ENCODE peak calls at places on chromosomes 5 and 9, in five cellular contexts. S is GM23248, V is left ventricle myocardium inferior, I is lower leg skin, C is A549. J is an unnamed sample.
A peak's percentile ranks its signal among the peaks of the same experiment; 100 is the strongest.

GRCh38 chr9:91858670-91859030 is 91.4 kb downstream of the ROR2 start:
- DNase-seq in S (no peak), C (no peak), V (no peak), I (no peak), J (no peak)

GRCh38 chr9:92257327-92257726 is 36.2 kb downstream of the IARS1 start:
- DNase-seq in I (no peak), C (no peak), V (no peak), S (no peak), J (no peak)

GRCh38 chr9:137128158-137129088 is 10.5 kb upstream of the GRIN1 start:
- DNase-seq in I (no peak), V (no peak), C (no peak), S (no peak), J (peak; percentile 52)

GRCh38 chr9:34654317-34655083 is 2.5 kb downstream of the IL11RA start:
- DNase-seq in C (no peak), S (peak; percentile 79), V (peak; percentile 79), I (peak; percentile 95), J (no peak)

GRCh38 chr9:137176302-137177182 is 4.7 kb upstream of the TMEM210 start:
- DNase-seq in C (peak; percentile 91), I (no peak), S (peak; percentile 63), V (no peak), J (peak; percentile 71)

GRCh38 chr5:145856285-145856818 is 16.5 kb downstream of the GRXCR2 start:
- DNase-seq in C (no peak), V (peak; percentile 30), S (peak; percentile 83), I (peak; percentile 89), J (peak; percentile 31)

GRCh38 chr9:34185778-34186551 is 7.1 kb downstream of the UBAP1 start:
- DNase-seq in S (peak; percentile 96), C (peak; percentile 76), V (no peak), I (peak; percentile 60), J (no peak)

GRCh38 chr5:100877277-100877676 is 25.8 kb downstream of the ST8SIA4 start:
- DNase-seq in C (no peak), I (no peak), S (no peak), V (no peak), J (no peak)

GRCh38 chr5:179233909-179234562 is 111.2 kb downstream of the ADAMTS2 start:
- DNase-seq in I (peak; percentile 60), S (no peak), C (no peak), V (no peak), J (peak; percentile 34)

GRCh38 chr9:116516456-116516855 is 170.6 kb upstream of the TRIM32 start:
- DNase-seq in S (peak; percentile 32), V (no peak), I (no peak), C (no peak), J (no peak)

GRCh38 chr5:102911973-102912372 is 156.9 kb downstream of the PAM start:
- DNase-seq in C (no peak), V (no peak), S (peak; percentile 76), I (no peak), J (no peak)

GRCh38 chr9:76658510-76659231 is 105.6 kb upstream of the PCA3 start:
- DNase-seq in I (no peak), C (peak; percentile 35), V (no peak), S (peak; percentile 74), J (no peak)

GRCh38 chr9:126516936-126517750 is 96.6 kb upstream of the LMX1B start:
- DNase-seq in I (peak; percentile 92), V (peak; percentile 73), S (peak; percentile 94), C (peak; percentile 61), J (peak; percentile 47)

GRCh38 chr9:133673260-133673658 is 37.1 kb downstream of the DBH start:
- DNase-seq in V (no peak), S (no peak), C (no peak), I (no peak), J (no peak)

GRCh38 chr5:130692766-130693165 is 472.3 kb downstream of the HINT1 start:
- DNase-seq in C (no peak), I (no peak), S (no peak), V (no peak), J (no peak)

GRCh38 chr9:133959966-133960567 is 32.1 kb downstream of the VAV2 start:
- DNase-seq in S (no peak), V (no peak), I (no peak), C (no peak), J (no peak)

GRCh38 chr5:44275908-44276307 is 113.3 kb downstream of the FGF10 start:
- DNase-seq in S (no peak), I (no peak), C (no peak), V (no peak), J (no peak)

DNA sequence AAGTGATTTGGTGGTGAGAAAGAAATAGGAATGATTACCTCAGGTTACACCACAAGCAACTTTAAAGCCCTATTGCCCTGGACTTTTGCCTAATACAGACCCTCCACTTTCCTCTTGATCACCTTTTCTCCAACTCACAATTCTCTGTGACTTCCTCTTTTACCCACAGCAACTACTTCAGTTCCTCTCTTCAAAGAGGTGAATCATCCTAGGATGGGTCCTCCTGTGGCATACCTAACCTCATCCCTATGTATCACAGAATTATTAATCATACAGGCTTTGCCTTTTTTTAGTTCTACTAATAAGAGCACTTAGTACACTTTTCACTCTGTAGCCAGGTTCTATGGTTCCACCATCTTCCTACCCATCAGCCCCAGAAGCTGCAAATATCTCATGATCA is 19.6 kb upstream of the INSL6 start:
- DNase-seq in V (no peak), C (no peak), S (no peak), I (no peak), J (no peak)
- H3K4me3 ChIP-seq in V (no peak overlapping the region), C (no peak overlapping the region), S (no peak overlapping the region), I (no peak overlapping the region), J (no peak overlapping the region)

GRCh38 chr9:132582276-132582785 is at the start of gene BARHL1:
- DNase-seq in S (no peak), V (no peak), C (no peak), I (no peak), J (no peak)
- H3K4me3 ChIP-seq in S (peak within 1 kb of the TSS; percentile 45), V (peak within 1 kb of the TSS; percentile 53), C (peak within 1 kb of the TSS; percentile 36), I (no peak within 1 kb of the TSS), J (no peak within 1 kb of the TSS)

GRCh38 chr5:139275536-139276297 is 17.8 kb upstream of the MATR3 start:
- DNase-seq in S (no peak), I (peak; percentile 73), C (no peak), V (no peak), J (no peak)

GRCh38 chr5:139278540-139279274 is 14.8 kb upstream of the MATR3 start:
- DNase-seq in S (no peak), I (no peak), C (no peak), V (no peak), J (no peak)

GRCh38 chr5:139277171-139277570 is 16.4 kb upstream of the MATR3 start:
- DNase-seq in C (no peak), V (no peak), I (peak; percentile 32), S (no peak), J (no peak)

GRCh38 chr5:139273572-139274264 is 19.8 kb upstream of the MATR3 start:
- DNase-seq in V (peak; percentile 88), S (peak; percentile 93), C (peak; percentile 93), I (peak; percentile 97), J (peak; percentile 93)

GRCh38 chr5:139276426-139276825 is 17.1 kb upstream of the MATR3 start:
- DNase-seq in C (no peak), V (no peak), I (peak; percentile 20), S (no peak), J (no peak)
- H3K4me3 ChIP-seq in C (peak overlapping the region; percentile 80), V (peak overlapping the region; percentile 3), I (no peak overlapping the region), S (no peak overlapping the region), J (no peak overlapping the region)

DNA sequence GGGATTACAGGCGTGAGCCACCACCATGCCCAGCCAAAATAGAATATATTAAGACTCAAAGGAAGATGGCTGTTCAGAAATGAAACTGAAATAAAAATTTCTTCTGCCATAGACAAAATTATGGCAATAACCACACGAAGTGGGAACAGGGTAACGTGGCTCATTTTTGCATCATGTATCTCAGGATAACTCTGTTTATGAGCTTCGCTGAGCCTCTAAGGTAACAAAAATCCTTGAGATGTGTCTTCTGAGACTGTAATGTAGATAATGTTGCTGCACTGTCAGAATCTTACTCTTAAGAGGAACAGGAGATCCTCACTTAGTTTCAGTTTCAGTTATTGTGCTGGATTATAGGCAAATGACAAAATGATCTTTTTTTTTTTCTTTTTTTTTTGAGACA is 153.8 kb downstream of the GOLPH3 start:
- DNase-seq in V (no peak), C (no peak), I (no peak), S (no peak), J (no peak)
- H3K4me3 ChIP-seq in V (peak overlapping the region; percentile 31), C (no peak overlapping the region), I (no peak overlapping the region), S (no peak overlapping the region), J (no peak overlapping the region)

GRCh38 chr5:170300361-170301013 is 2.9 kb upstream of the LCP2 start:
- DNase-seq in C (no peak), V (no peak), S (no peak), I (peak; percentile 13), J (no peak)

GRCh38 chr5:170297589-170298462 is at the start of gene LCP2:
- DNase-seq in I (peak; percentile 9), S (no peak), C (no peak), V (no peak), J (no peak)

GRCh38 chr5:170293273-170293672 is 4.3 kb downstream of the LCP2 start:
- DNase-seq in V (no peak), I (no peak), C (no peak), S (no peak), J (no peak)

GRCh38 chr5:170296036-170296934 is 1.3 kb downstream of the LCP2 start:
- DNase-seq in I (no peak), V (no peak), S (no peak), C (no peak), J (no peak)

GRCh38 chr5:170296935-170297588 is 515 bp downstream of the LCP2 start:
- DNase-seq in I (peak; percentile 69), S (no peak), V (no peak), C (no peak), J (no peak)
- H3K4me3 ChIP-seq in I (peak overlapping the region; percentile 24), S (no peak overlapping the region), V (peak overlapping the region; percentile 67), C (no peak overlapping the region), J (no peak overlapping the region)

GRCh38 chr5:54515634-54516033 is 1.9 kb upstream of the SNX18 start:
- DNase-seq in C (no peak), I (peak; percentile 76), S (no peak), V (no peak), J (no peak)
- H3K4me3 ChIP-seq in C (no peak overlapping the region), I (no peak overlapping the region), S (peak overlapping the region; percentile 28), V (no peak overlapping the region), J (no peak overlapping the region)

DNA sequence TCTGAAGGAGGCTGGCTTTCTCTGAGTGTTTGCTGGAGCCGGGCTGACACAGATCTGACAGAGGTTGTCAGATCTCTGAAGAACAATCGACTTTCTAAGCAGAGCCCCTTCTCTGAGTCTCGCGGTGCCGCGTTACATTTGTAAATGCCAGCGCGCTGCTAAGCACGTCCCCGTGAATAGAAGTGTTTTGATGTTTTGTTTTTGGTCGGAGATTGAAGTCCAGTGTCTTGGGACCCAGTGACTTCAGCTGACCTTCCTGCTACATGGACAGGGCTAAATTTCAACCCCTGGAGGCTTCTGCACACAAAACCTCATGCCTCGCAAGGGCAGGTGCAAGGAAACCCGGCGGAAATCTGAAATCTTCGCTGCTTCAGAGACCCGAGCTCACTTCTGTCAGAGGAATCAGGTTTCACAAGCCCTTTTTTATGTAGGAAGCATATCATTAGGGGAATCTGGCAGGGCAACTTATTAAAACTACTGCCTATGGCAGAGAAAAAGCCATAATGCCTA is 27.2 kb downstream of the NEUROG1 start:
- DNase-seq in I (no peak), C (no peak), S (no peak), V (no peak), J (no peak)
- H3K4me3 ChIP-seq in I (no peak overlapping the region), C (no peak overlapping the region), S (no peak overlapping the region), V (no peak overlapping the region), J (peak overlapping the region; percentile 20)

GRCh38 chr5:125348221-125348692 is 601.8 kb upstream of the ZNF608 start:
- DNase-seq in V (peak; percentile 35), S (peak; percentile 15), I (no peak), C (no peak), J (no peak)
- H3K4me3 ChIP-seq in V (peak overlapping the region; percentile 19), S (no peak overlapping the region), I (no peak overlapping the region), C (no peak overlapping the region), J (no peak overlapping the region)

J was measured in Caco-2.